ENCODE peak calls at places on chromosomes 6 and 20, in four cellular contexts. One of them, this sample, is unnamed.

GRCh38 chr20:33689973-33690372 is 3.8 kb upstream of the E2F1 start:
- DNase-seq in A549: no peak
- DNase-seq in tibial nerve: no peak
- DNase-seq in GM12878: no peak
- DNase-seq in this sample: no peak

GRCh38 chr6:3202999-3203696 is 24.3 kb downstream of the TUBB2B start:
- DNase-seq in A549: no peak
- DNase-seq in tibial nerve: no peak
- DNase-seq in GM12878: no peak
- DNase-seq in this sample: no peak

GRCh38 chr20:17969884-17970409 is 1.1 kb downstream of the MGME1 start:
- DNase-seq in A549: peak
- DNase-seq in GM12878: no peak
- DNase-seq in tibial nerve: peak
- DNase-seq in this sample: no peak

GRCh38 chr6:36716476-36717093 is 19.0 kb downstream of the RAB44 start:
- DNase-seq in A549: no peak
- DNase-seq in tibial nerve: no peak
- DNase-seq in GM12878: no peak
- DNase-seq in this sample: no peak

GRCh38 chr6:119384444-119384843 is 34.9 kb upstream of the MAN1A1 start:
- DNase-seq in tibial nerve: no peak
- DNase-seq in A549: no peak
- DNase-seq in GM12878: no peak
- DNase-seq in this sample: peak

GRCh38 chr6:3458706-3459421 is 2.0 kb upstream of the SLC22A23 start:
- DNase-seq in GM12878: no peak
- DNase-seq in tibial nerve: no peak
- DNase-seq in A549: no peak
- DNase-seq in this sample: no peak

GRCh38 chr20:11912013-11912663 is 5.6 kb upstream of the BTBD3 start:
- DNase-seq in tibial nerve: no peak
- DNase-seq in A549: peak
- DNase-seq in GM12878: no peak
- DNase-seq in this sample: no peak

GRCh38 chr6:1164600-1164999 is 147.3 kb upstream of the FOXQ1 start:
- DNase-seq in tibial nerve: no peak
- DNase-seq in GM12878: no peak
- DNase-seq in A549: no peak
- DNase-seq in this sample: no peak

GRCh38 chr6:165117121-165117520 is 192.3 kb downstream of the C6orf118 start:
- DNase-seq in tibial nerve: no peak
- DNase-seq in A549: no peak
- DNase-seq in GM12878: no peak
- DNase-seq in this sample: no peak

GRCh38 chr20:270517-270916 is 13.0 kb downstream of the DEFB132 start:
- DNase-seq in tibial nerve: no peak
- DNase-seq in GM12878: no peak
- DNase-seq in A549: no peak
- DNase-seq in this sample: no peak

GRCh38 chr6:145813285-145814034 is 1.1 kb downstream of the FBXO30 start:
- DNase-seq in GM12878: no peak
- DNase-seq in tibial nerve: no peak
- DNase-seq in A549: no peak
- DNase-seq in this sample: no peak

GRCh38 chr20:45383131-45383530 is 5.0 kb upstream of the TP53TG5 start:
- DNase-seq in GM12878: no peak
- DNase-seq in A549: no peak
- DNase-seq in tibial nerve: no peak
- DNase-seq in this sample: no peak

GRCh38 chr6:53115741-53116140 is 32.9 kb downstream of the GCM1 start:
- DNase-seq in tibial nerve: no peak
- DNase-seq in GM12878: no peak
- DNase-seq in A549: no peak
- DNase-seq in this sample: no peak

GRCh38 chr6:43524483-43524961 is 7.6 kb downstream of the POLR1C start:
- DNase-seq in GM12878: no peak
- DNase-seq in tibial nerve: no peak
- DNase-seq in A549: no peak
- DNase-seq in this sample: no peak

GRCh38 chr20:54431545-54431944 is 43.8 kb upstream of the DOK5 start:
- DNase-seq in tibial nerve: no peak
- DNase-seq in A549: no peak
- DNase-seq in GM12878: no peak
- DNase-seq in this sample: no peak

GRCh38 chr6:31010393-31011060 is at the start of gene MUC22:
- DNase-seq in tibial nerve: no peak
- DNase-seq in GM12878: no peak
- DNase-seq in A549: no peak
- DNase-seq in this sample: no peak

GRCh38 chr20:25223179-25223661 is 24.7 kb upstream of the PYGB start:
- DNase-seq in tibial nerve: no peak
- DNase-seq in A549: peak
- DNase-seq in GM12878: no peak
- DNase-seq in this sample: no peak

GRCh38 chr6:148559848-148560433 is 186.9 kb upstream of the UST start:
- DNase-seq in GM12878: no peak
- DNase-seq in tibial nerve: peak
- DNase-seq in A549: peak
- DNase-seq in this sample: peak

GRCh38 chr20:2387180-2387577 is 6.5 kb downstream of the TGM6 start:
- DNase-seq in tibial nerve: no peak
- DNase-seq in GM12878: peak
- DNase-seq in A549: peak
- DNase-seq in this sample: no peak

GRCh38 chr20:25525857-25526256 is 59.5 kb downstream of the NINL start:
- DNase-seq in tibial nerve: no peak
- DNase-seq in A549: peak
- DNase-seq in GM12878: no peak
- DNase-seq in this sample: no peak

GRCh38 chr6:156167289-156168076 is 609.7 kb upstream of the ARID1B start:
- DNase-seq in tibial nerve: peak
- DNase-seq in A549: no peak
- DNase-seq in GM12878: no peak
- DNase-seq in this sample: peak

GRCh38 chr6:15621203-15622044 is 41.4 kb downstream of the DTNBP1 start:
- DNase-seq in A549: no peak
- DNase-seq in tibial nerve: peak
- DNase-seq in GM12878: peak
- DNase-seq in this sample: peak

GRCh38 chr6:27812078-27812804 is 100.0 kb downstream of the OR2B2 start:
- DNase-seq in A549: no peak
- DNase-seq in GM12878: no peak
- DNase-seq in tibial nerve: no peak
- DNase-seq in this sample: no peak

GRCh38 chr6:149806127-149806526 is 56.6 kb downstream of the PCMT1 start:
- DNase-seq in tibial nerve: no peak
- DNase-seq in A549: no peak
- DNase-seq in GM12878: no peak
- DNase-seq in this sample: no peak

GRCh38 chr20:37362231-37362792 is 16.4 kb downstream of the SRC start:
- DNase-seq in GM12878: no peak
- DNase-seq in A549: no peak
- DNase-seq in tibial nerve: no peak
- DNase-seq in this sample: peak

GRCh38 chr6:5398530-5398929 is 137.2 kb downstream of the FARS2 start:
- DNase-seq in tibial nerve: no peak
- DNase-seq in GM12878: no peak
- DNase-seq in A549: peak
- DNase-seq in this sample: no peak

GRCh38 chr20:36856196-36856595 is 19.7 kb upstream of the TLDC2 start:
- DNase-seq in GM12878: no peak
- DNase-seq in tibial nerve: no peak
- DNase-seq in A549: no peak
- DNase-seq in this sample: no peak

GRCh38 chr20:5714261-5715041 is 35.8 kb upstream of the SHLD1 start:
- DNase-seq in A549: no peak
- DNase-seq in tibial nerve: no peak
- DNase-seq in GM12878: no peak
- DNase-seq in this sample: no peak

GRCh38 chr20:168876-169275 is 11.6 kb downstream of the DEFB127 start:
- DNase-seq in tibial nerve: no peak
- DNase-seq in A549: no peak
- DNase-seq in GM12878: no peak
- DNase-seq in this sample: no peak

GRCh38 chr20:44969320-44969879 is 3.1 kb downstream of the STK4 start:
- DNase-seq in tibial nerve: no peak
- DNase-seq in A549: no peak
- DNase-seq in GM12878: no peak
- DNase-seq in this sample: no peak

GRCh38 chr6:54515013-54515412 is 206.8 kb downstream of the TINAG start:
- DNase-seq in A549: no peak
- DNase-seq in GM12878: no peak
- DNase-seq in tibial nerve: no peak
- DNase-seq in this sample: no peak

GRCh38 chr6:81475646-81476045 is 276.8 kb downstream of the TENT5A start:
- DNase-seq in tibial nerve: no peak
- DNase-seq in A549: no peak
- DNase-seq in GM12878: no peak
- DNase-seq in this sample: no peak

GRCh38 chr6:89071036-89071435 is 9.5 kb upstream of the PNRC1 start:
- DNase-seq in tibial nerve: no peak
- DNase-seq in A549: no peak
- DNase-seq in GM12878: no peak
- DNase-seq in this sample: no peak

GRCh38 chr20:44861547-44862006 is 23.9 kb upstream of the YWHAB start:
- DNase-seq in tibial nerve: no peak
- DNase-seq in GM12878: no peak
- DNase-seq in A549: no peak
- DNase-seq in this sample: peak

DNA sequence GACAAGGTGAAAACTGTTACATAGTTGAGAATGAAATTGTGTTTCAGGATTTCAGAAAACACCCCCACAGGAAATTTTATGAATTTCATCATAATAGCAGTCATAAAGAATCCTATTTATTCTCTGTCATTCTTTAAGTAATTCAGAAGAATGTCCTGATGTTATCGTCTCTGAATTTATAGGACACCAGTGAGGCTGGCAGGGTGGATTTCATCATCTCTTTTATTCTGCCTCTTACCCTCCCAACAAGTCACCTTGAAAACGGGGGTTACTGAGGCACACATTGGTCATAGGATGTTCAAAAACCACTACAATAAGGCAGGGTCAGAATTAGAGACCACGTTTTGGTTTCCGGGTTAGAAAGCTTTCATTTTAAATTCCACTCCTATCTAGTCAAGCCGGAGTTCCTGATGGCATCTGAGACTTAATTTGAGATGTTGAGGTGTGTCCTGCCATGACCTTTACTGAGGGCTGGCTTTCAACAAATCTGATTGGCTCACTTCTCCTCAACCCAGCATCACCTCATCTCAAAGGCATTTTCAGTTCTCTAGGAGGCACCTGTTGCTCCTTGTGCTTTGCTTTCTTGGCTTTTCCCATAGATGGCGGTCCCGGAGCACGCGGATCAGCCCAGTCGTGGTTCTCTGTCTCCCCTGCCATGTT is 230.6 kb upstream of the SUPT3H start:
- DNase-seq in tibial nerve: no peak
- DNase-seq in A549: no peak
- DNase-seq in GM12878: no peak
- DNase-seq in this sample: no peak
- TF ChIP-seq EP300 in tibial nerve: no peak
- TF ChIP-seq EP300 in A549: no peak
- TF ChIP-seq EP300 in GM12878: no peak
- TF ChIP-seq EP300 in this sample: no peak

GRCh38 chr6:33418690-33419291 is 884 bp upstream of the CUTA start:
- DNase-seq in A549: no peak
- DNase-seq in GM12878: no peak
- DNase-seq in tibial nerve: no peak
- DNase-seq in this sample: no peak
- TF ChIP-seq EP300 in A549: no peak
- TF ChIP-seq EP300 in GM12878: no peak
- TF ChIP-seq EP300 in tibial nerve: no peak
- TF ChIP-seq EP300 in this sample: no peak

GRCh38 chr6:158854214-158855101 is 35.3 kb upstream of the EZR start:
- DNase-seq in A549: no peak
- DNase-seq in tibial nerve: no peak
- DNase-seq in GM12878: no peak
- DNase-seq in this sample: no peak
- TF ChIP-seq EP300 in A549: no peak
- TF ChIP-seq EP300 in tibial nerve: no peak
- TF ChIP-seq EP300 in GM12878: no peak
- TF ChIP-seq EP300 in this sample: no peak

GRCh38 chr20:56697476-56697875 is 68.4 kb downstream of the TFAP2C start:
- DNase-seq in A549: no peak
- DNase-seq in GM12878: no peak
- DNase-seq in tibial nerve: no peak
- DNase-seq in this sample: no peak
- TF ChIP-seq EP300 in A549: no peak
- TF ChIP-seq EP300 in GM12878: no peak
- TF ChIP-seq EP300 in tibial nerve: no peak
- TF ChIP-seq EP300 in this sample: no peak

DNA sequence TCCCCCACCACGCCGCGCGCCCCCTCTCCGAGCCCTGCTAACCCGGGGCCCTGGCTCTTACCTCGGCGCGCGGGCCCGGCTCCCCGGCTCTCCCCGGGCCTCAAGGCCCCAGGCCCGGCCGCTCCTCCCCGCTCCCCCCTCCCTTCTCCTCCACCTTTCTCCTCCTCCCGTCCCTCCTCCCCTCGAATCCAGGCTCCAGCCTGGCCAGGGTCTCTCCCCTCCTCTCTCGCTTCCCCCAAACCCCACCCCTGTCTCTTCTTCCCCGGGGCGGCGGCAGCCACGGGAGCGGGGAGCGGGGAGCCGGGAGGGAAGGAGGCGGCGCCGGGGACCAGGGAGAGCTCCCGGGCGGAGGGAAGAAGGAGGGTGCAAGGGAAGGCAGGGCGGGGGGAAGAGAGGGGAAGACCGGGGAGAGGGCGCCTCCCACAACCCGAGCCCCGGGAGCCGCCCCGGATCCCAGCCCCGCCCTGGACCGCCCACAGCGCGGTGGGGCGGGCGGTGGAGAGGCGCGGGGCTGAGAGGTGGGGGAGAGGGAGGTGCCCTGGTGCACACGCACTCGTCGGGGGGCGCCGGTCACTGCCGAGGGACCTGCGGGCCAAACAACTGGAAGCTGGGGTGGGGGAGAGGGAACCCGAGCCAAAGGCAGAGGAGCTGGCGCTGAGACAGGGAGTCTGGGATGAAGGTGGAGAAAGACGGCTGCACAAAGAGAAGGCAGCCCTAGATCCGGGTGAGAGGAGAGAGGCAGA is at the start of gene GABBR1:
- DNase-seq in A549: peak
- DNase-seq in tibial nerve: peak
- DNase-seq in GM12878: no peak
- DNase-seq in this sample: peak
- TF ChIP-seq EP300 in A549: no peak
- TF ChIP-seq EP300 in tibial nerve: peak
- TF ChIP-seq EP300 in GM12878: no peak
- TF ChIP-seq EP300 in this sample: no peak

DNA sequence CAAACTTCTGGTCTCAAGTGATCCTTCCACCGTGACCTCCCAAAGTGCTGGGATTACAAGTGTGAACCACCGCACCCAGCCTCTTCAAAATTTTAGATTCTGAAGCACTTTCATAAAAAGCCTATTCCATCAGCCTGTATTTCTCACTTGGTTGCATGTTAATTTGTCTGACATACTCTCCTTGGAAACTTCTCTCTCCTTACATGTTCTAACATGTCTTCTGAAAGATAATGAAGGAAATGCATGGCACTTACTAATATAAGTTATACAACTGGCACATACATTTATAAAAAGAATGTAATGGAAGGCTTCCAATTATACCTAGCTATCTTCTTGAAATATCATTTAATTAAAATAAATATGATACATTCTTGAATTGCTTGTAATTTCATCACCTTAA is 597.5 kb downstream of the TBC1D32 start:
- DNase-seq in tibial nerve: no peak
- DNase-seq in GM12878: no peak
- DNase-seq in A549: no peak
- DNase-seq in this sample: no peak
- TF ChIP-seq EP300 in tibial nerve: no peak
- TF ChIP-seq EP300 in GM12878: no peak
- TF ChIP-seq EP300 in A549: no peak
- TF ChIP-seq EP300 in this sample: no peak